ENCODE peak calls at places on chromosomes 16 and 17, in seven cellular contexts. S is putamen; F is activated effector memory CD4-positive, alpha-beta T cell treated with anti-CD3 and anti-CD28 coated beads, Interleukin-2, amount 50 U/mL, for 16 hours; A is epithelial cell of prostate; M is natural killer cell treated with Interleukin-12 subunit alpha and Interleukin-12 subunit beta and Interleukin-15 and Interleukin-18, amount 100 ng/mL, for 72 hours; X is effector memory CD8-positive, alpha-beta T cell; W is ovary. V is an unnamed sample.

GRCh38 chr17:79531696-79532095 is 79.2 kb downstream of the RBFOX3 start:
- DNase-seq in S (no peak), A (no peak), F (no peak), M (no peak), X (no peak), W (no peak), V (no peak)

GRCh38 chr16:69327585-69328310 is 2.6 kb downstream of the PDF start:
- DNase-seq in X (no peak), S (no peak), M (no peak), W (no peak), A (no peak), F (no peak), V (no peak)

GRCh38 chr17:16391451-16391850 is 10.6 kb downstream of the UBB start:
- DNase-seq in W (no peak), M (no peak), S (no peak), F (no peak), A (no peak), X (no peak), V (no peak)

GRCh38 chr16:73433493-73434307 is 385.8 kb upstream of the ZFHX3 start:
- DNase-seq in A (no peak), W (no peak), M (no peak), F (no peak), S (no peak), X (no peak), V (no peak)

GRCh38 chr16:1941924-1942809 is 832 bp downstream of the MSRB1 start:
- DNase-seq in S (no peak), W (no peak), M (no peak), X (no peak), F (no peak), A (no peak), V (no peak)

GRCh38 chr16:87465306-87465705 is 27.5 kb downstream of the ZCCHC14 start:
- DNase-seq in S (no peak), A (no peak), W (peak; percentile 72), X (no peak), M (peak; percentile 69), F (no peak), V (peak; percentile 76)

GRCh38 chr17:80274317-80274716 is 13.7 kb downstream of the RNF213 start:
- DNase-seq in F (no peak), X (peak; percentile 34), S (no peak), W (no peak), A (no peak), M (no peak), V (no peak)

GRCh38 chr17:31509095-31509804 is 117.8 kb downstream of the RAB11FIP4 start:
- DNase-seq in A (no peak), F (no peak), S (no peak), W (no peak), X (no peak), M (no peak), V (no peak)

GRCh38 chr17:31724026-31724425 is 135.0 kb downstream of the COPRS start:
- DNase-seq in X (no peak), M (no peak), F (no peak), W (no peak), S (no peak), A (no peak), V (no peak)